ENCODE peak calls at places on chromosomes 4 and X, in six cellular contexts. P is endothelial cell of umbilical vein, K is GM23338, O is HCT116, M is astrocyte, Z is IMR-90. J is an unnamed sample.

GRCh38 chr4:3634281-3635089 is 102.3 kb upstream of the LRPAP1 start:
- DNase-seq in P (no peak), K (no peak), O (no peak), M (no peak), Z (no peak), J (no peak)

GRCh38 chr4:41204400-41204978 is 9.9 kb downstream of the APBB2 start:
- DNase-seq in P (peak), K (no peak), O (peak), M (peak), Z (peak), J (no peak)

GRCh38 chr4:12968345-12968744 is 515.8 kb downstream of the RAB28 start:
- DNase-seq in P (no peak), K (no peak), O (no peak), M (no peak), Z (no peak), J (no peak)

GRCh38 chr4:16897991-16898827 is at the start of gene LDB2:
- DNase-seq in P (peak), K (peak), O (no peak), M (peak), Z (peak), J (no peak)

GRCh38 chrX:50483283-50483682 is 12.7 kb upstream of the DGKK start:
- DNase-seq in P (no peak), K (no peak), O (no peak), M (no peak), Z (no peak), J (no peak)

GRCh38 chrX:153864561-153865320 is 21.2 kb downstream of the L1CAM start:
- DNase-seq in P (no peak), K (no peak), O (no peak), M (no peak), Z (no peak), J (no peak)

GRCh38 chrX:38112566-38112965 is 106.2 kb downstream of the SYTL5 start:
- DNase-seq in P (no peak), K (no peak), O (no peak), M (no peak), Z (no peak), J (peak)

GRCh38 chr4:17494258-17494657 is 17.6 kb downstream of the QDPR start:
- DNase-seq in P (peak), K (no peak), O (no peak), M (peak), Z (peak), J (no peak)

GRCh38 chrX:136745215-136746173 is 35.2 kb downstream of the ARHGEF6 start:
- DNase-seq in P (no peak), K (no peak), O (no peak), M (no peak), Z (no peak), J (no peak)

GRCh38 chr4:986949-987688 is at the start of gene IDUA:
- DNase-seq in P (peak), K (peak), O (peak), M (peak), Z (peak), J (peak)

GRCh38 chrX:42664706-42665105 is 113.3 kb downstream of the PPP1R2C start:
- DNase-seq in P (no peak), K (no peak), O (no peak), M (no peak), Z (no peak), J (no peak)

GRCh38 chr4:30962949-30963348 is 242.8 kb downstream of the PCDH7 start:
- DNase-seq in P (peak), K (no peak), O (peak), M (peak), Z (peak), J (no peak)

GRCh38 chrX:139931646-139932076 is 1.2 kb downstream of the ATP11C start:
- DNase-seq in P (no peak), K (no peak), O (no peak), M (no peak), Z (no peak), J (no peak)

GRCh38 chrX:47539860-47540259 is 21.1 kb upstream of the ARAF start:
- DNase-seq in P (no peak), K (no peak), O (no peak), M (peak), Z (peak), J (no peak)

GRCh38 chr4:83362492-83363329 is 28.1 kb upstream of the HPSE start:
- DNase-seq in P (peak), K (peak), O (no peak), M (peak), Z (peak), J (peak)

GRCh38 chrX:32533848-32534247 is 677.5 kb downstream of the DMD start:
- DNase-seq in P (no peak), K (no peak), O (no peak), M (no peak), Z (no peak), J (no peak)

GRCh38 chr4:38322709-38323108 is 341.3 kb upstream of the KLF3 start:
- DNase-seq in P (no peak), K (no peak), O (no peak), M (peak), Z (peak), J (no peak)

GRCh38 chrX:39907964-39908616 is 189.7 kb downstream of the BCOR start:
- DNase-seq in P (peak), K (no peak), O (peak), M (peak), Z (peak), J (no peak)

GRCh38 chr4:144611850-144612249 is 34.1 kb upstream of the HHIP start:
- DNase-seq in P (peak), K (peak), O (peak), M (no peak), Z (peak), J (peak)

GRCh38 chr4:57099363-57099762 is 10.8 kb downstream of the IGFBP7 start:
- DNase-seq in P (no peak), K (no peak), O (no peak), M (no peak), Z (no peak), J (no peak)

GRCh38 chr4:66691101-66691500 is 854.2 kb downstream of the CENPC start:
- DNase-seq in P (no peak), K (peak), O (no peak), M (no peak), Z (no peak), J (no peak)

GRCh38 chrX:111259559-111259958 is 10.7 kb downstream of the CAPN6 start:
- DNase-seq in P (no peak), K (no peak), O (no peak), M (no peak), Z (no peak), J (no peak)

GRCh38 chr4:35793045-35793722 is 451.1 kb downstream of the ARAP2 start:
- DNase-seq in P (no peak), K (no peak), O (no peak), M (peak), Z (no peak), J (no peak)

GRCh38 chr4:137510866-137511265 is 21.4 kb downstream of the PCDH18 start:
- DNase-seq in P (peak), K (peak), O (peak), M (peak), Z (peak), J (no peak)

GRCh38 chr4:81818385-81818784 is 346.7 kb upstream of the RASGEF1B start:
- DNase-seq in P (no peak), K (no peak), O (no peak), M (no peak), Z (no peak), J (no peak)

GRCh38 chr4:107044170-107044569 is 8.1 kb upstream of the DKK2 start:
- DNase-seq in P (peak), K (peak), O (peak), M (no peak), Z (no peak), J (peak)

GRCh38 chr4:1172971-1173757 is 781 bp upstream of the SPON2 start:
- DNase-seq in P (no peak), K (peak), O (no peak), M (no peak), Z (peak), J (no peak)

GRCh38 chr4:87896020-87896621 is 63.4 kb downstream of the MEPE start:
- DNase-seq in P (peak), K (peak), O (peak), M (peak), Z (peak), J (no peak)

GRCh38 chr4:7892212-7893019 is 47.2 kb downstream of the AFAP1 start:
- DNase-seq in P (no peak), K (no peak), O (no peak), M (peak), Z (peak), J (no peak)

GRCh38 chrX:107849747-107850478 is 24.2 kb downstream of the MID2 start:
- DNase-seq in P (peak), K (peak), O (no peak), M (no peak), Z (no peak), J (no peak)

GRCh38 chrX:155070663-155070974 is 317 bp downstream of the CMC4 start:
- DNase-seq in P (peak), K (no peak), O (no peak), M (no peak), Z (no peak), J (no peak)

GRCh38 chrX:82813671-82814078 is 694.4 kb upstream of the POU3F4 start:
- DNase-seq in P (peak), K (no peak), O (peak), M (peak), Z (peak), J (no peak)

GRCh38 chrX:139750390-139750789 is 42.4 kb upstream of the MCF2 start:
- DNase-seq in P (no peak), K (no peak), O (no peak), M (peak), Z (peak), J (no peak)

GRCh38 chrX:102651242-102651967 is at the start of gene GPRASP1:
- DNase-seq in P (peak), K (peak), O (no peak), M (peak), Z (peak), J (no peak)

GRCh38 chr4:120918788-120919187 is 3.7 kb downstream of the PRDM5 start:
- DNase-seq in P (no peak), K (peak), O (no peak), M (peak), Z (peak), J (no peak)

GRCh38 chr4:76106442-76106841 is 31.9 kb downstream of the ART3 start:
- DNase-seq in P (no peak), K (peak), O (no peak), M (no peak), Z (no peak), J (no peak)

GRCh38 chr4:76108467-76109181 is 34.1 kb downstream of the ART3 start:
- DNase-seq in P (no peak), K (peak), O (no peak), M (peak), Z (no peak), J (peak)

GRCh38 chr4:76105652-76106051 is 31.1 kb downstream of the ART3 start:
- DNase-seq in P (no peak), K (no peak), O (no peak), M (no peak), Z (no peak), J (no peak)
- H2AFZ ChIP-seq in P (no peak), K (no peak), O (no peak), M (peak), Z (no peak), J (no peak)

DNA sequence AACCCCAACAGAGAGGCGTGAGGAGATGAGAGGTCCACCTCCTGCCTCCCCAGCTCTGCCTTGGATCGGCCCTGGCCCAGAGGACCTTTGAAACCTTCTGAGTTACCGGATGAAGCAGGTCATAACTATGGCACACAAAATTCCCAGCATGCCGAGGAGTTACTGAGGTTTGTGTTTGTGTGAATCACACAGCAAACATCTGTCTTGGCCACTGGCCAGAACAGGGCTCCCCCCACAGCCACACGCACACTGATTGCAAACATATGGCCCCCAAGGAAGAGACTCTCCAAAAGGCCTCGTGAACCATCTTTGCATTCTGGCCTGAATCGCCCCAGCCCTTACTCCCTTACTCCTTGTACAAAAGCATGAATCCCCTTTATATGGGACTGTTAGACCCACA is 18.9 kb downstream of the RPS4X start:
- DNase-seq in P (no peak), K (no peak), O (no peak), M (peak), Z (peak), J (no peak)
- H2AFZ ChIP-seq in P (peak), K (no peak), O (no peak), M (no peak), Z (peak), J (no peak)

GRCh38 chr4:119116021-119116420 is 19.6 kb upstream of the MYOZ2 start:
- DNase-seq in P (no peak), K (no peak), O (no peak), M (no peak), Z (no peak), J (no peak)

GRCh38 chr4:119116925-119117900 is 18.4 kb upstream of the MYOZ2 start:
- DNase-seq in P (peak), K (no peak), O (no peak), M (no peak), Z (no peak), J (no peak)

GRCh38 chr4:119111296-119111695 is 24.3 kb upstream of the MYOZ2 start:
- DNase-seq in P (no peak), K (no peak), O (no peak), M (no peak), Z (no peak), J (no peak)

GRCh38 chr4:119110121-119110520 is 25.5 kb upstream of the MYOZ2 start:
- DNase-seq in P (no peak), K (no peak), O (no peak), M (no peak), Z (no peak), J (no peak)

GRCh38 chr4:119113033-119113655 is 22.5 kb upstream of the MYOZ2 start:
- DNase-seq in P (peak), K (no peak), O (peak), M (peak), Z (peak), J (no peak)
- H2AFZ ChIP-seq in P (peak), K (peak), O (peak), M (peak), Z (no peak), J (no peak)

GRCh38 chr4:155624478-155624877 is 42.2 kb upstream of the GUCY1A1 start:
- DNase-seq in P (no peak), K (no peak), O (no peak), M (no peak), Z (no peak), J (no peak)
- H2AFZ ChIP-seq in P (no peak), K (no peak), O (no peak), M (no peak), Z (no peak), J (no peak)

DNA sequence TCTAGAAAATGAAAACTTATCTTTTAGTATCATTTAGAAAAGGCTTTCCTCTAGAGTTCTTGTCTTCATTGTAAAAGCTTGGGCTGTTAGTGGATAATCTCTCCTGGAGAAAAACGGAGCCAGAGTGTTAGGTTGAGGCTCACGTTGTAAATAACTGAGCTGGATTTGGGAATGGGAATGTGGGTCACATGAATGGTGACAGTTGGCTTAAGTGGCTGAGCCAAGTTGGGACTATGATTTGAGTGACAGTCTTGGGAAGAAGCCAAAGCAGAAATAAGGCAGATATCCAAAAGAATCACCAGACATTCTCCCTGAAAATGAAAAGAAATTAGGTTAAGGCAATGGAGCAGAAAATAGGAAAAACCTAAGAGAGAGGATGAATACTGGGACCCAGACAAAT is 33.6 kb upstream of the PDGFC start:
- DNase-seq in P (no peak), K (no peak), O (no peak), M (no peak), Z (no peak), J (no peak)
- H2AFZ ChIP-seq in P (no peak), K (peak), O (peak), M (peak), Z (no peak), J (no peak)